ENCODE peak calls at places on chromosomes 4 and X, in six cellular contexts. C is Right ventricle myocardium superior; A is activated T-helper 1 cell treated with anti-CD3 and anti-CD28 coated beads, Interleukin-12 subunit alpha, Interleukin-12 subunit beta, Interleukin-2, Interleukin-4 antibody, amounts not matched to agents 30 ng/mL and 10 ng/mL and 1 ng/mL, durations not matched to agents 14 hours and 24 hours and 36 hours; F is D721Med; L is H9; B is Daoy. O is an unnamed sample.

GRCh38 chr4:82721819-82722423 is 76.7 kb downstream of the SCD5 start:
- DNase-seq in C (no peak), A (no peak), F (no peak), L (no peak), B (no peak), O (peak)

GRCh38 chrX:22360129-22360528 is 87.4 kb downstream of the CBLL2 start:
- DNase-seq in C (no peak), A (no peak), F (no peak), L (no peak), B (no peak), O (no peak)

GRCh38 chr4:7868430-7868775 is 71.3 kb downstream of the AFAP1 start:
- DNase-seq in C (no peak), A (no peak), F (no peak), L (no peak), B (no peak), O (no peak)

GRCh38 chrX:9644335-9644734 is 121.3 kb downstream of the GPR143 start:
- DNase-seq in C (no peak), A (peak), F (no peak), L (no peak), B (no peak), O (no peak)

GRCh38 chr4:103753868-103754653 is 34.3 kb upstream of the TACR3 start:
- DNase-seq in C (no peak), A (no peak), F (no peak), L (no peak), B (no peak), O (no peak)

GRCh38 chr4:112181358-112182000 is 36.2 kb downstream of the FAM241A start:
- DNase-seq in C (no peak), A (no peak), F (no peak), L (no peak), B (no peak), O (no peak)

GRCh38 chr4:177574446-177574845 is 132.2 kb upstream of the AGA start:
- DNase-seq in C (no peak), A (no peak), F (no peak), L (no peak), B (peak), O (no peak)

GRCh38 chr4:152281822-152282221 is 254.1 kb downstream of the FBXW7 start:
- DNase-seq in C (no peak), A (no peak), F (no peak), L (no peak), B (no peak), O (no peak)

GRCh38 chr4:20272411-20272872 is 20.7 kb downstream of the SLIT2 start:
- DNase-seq in C (no peak), A (no peak), F (no peak), L (no peak), B (peak), O (peak)

GRCh38 chr4:186201535-186202230 is 10.3 kb downstream of the CYP4V2 start:
- DNase-seq in C (peak), A (peak), F (no peak), L (peak), B (peak), O (peak)

GRCh38 chr4:5554376-5554775 is 154.0 kb downstream of the EVC2 start:
- DNase-seq in C (no peak), A (no peak), F (no peak), L (no peak), B (no peak), O (no peak)

O was measured in SJCRH30.